ENCODE peak calls at places on chromosomes 5 and 9, in six cellular contexts. V is H9, L is HCT116, K is thoracic aorta, T is tibial artery, Y is ovary. N is an unnamed sample. For H3K4me1, the result is how much of the 10 kb centered on the place peaks cover.

GRCh38 chr9:104982543-104982942 is 54.6 kb upstream of the ABCA1 start:
- DNase-seq in V (no peak), L (no peak), K (no peak), T (no peak), Y (no peak), N (no peak)

GRCh38 chr9:86257406-86257805 is 2.1 kb downstream of the C9orf153 start:
- DNase-seq in V (no peak), L (no peak), K (no peak), T (no peak), Y (no peak), N (no peak)

GRCh38 chr5:150060471-150060870 is 25.9 kb downstream of the CSF1R start:
- DNase-seq in V (no peak), L (no peak), K (no peak), T (no peak), Y (peak), N (no peak)

GRCh38 chr9:126788046-126788445 is 16.8 kb upstream of the ZBTB43 start:
- DNase-seq in V (no peak), L (no peak), K (no peak), T (no peak), Y (no peak), N (no peak)

GRCh38 chr9:81388831-81389230 is 300.5 kb downstream of the TLE1 start:
- DNase-seq in V (no peak), L (no peak), K (no peak), T (no peak), Y (no peak), N (no peak)

GRCh38 chr5:168288349-168289245 is 2.8 kb upstream of the WWC1 start:
- DNase-seq in V (no peak), L (peak), K (no peak), T (no peak), Y (no peak), N (no peak)

GRCh38 chr5:165076686-165077085 is 1571.3 kb downstream of the MAT2B start:
- DNase-seq in V (no peak), L (no peak), K (no peak), T (no peak), Y (no peak), N (no peak)

GRCh38 chr5:32042571-32042970 is 131.5 kb downstream of the GOLPH3 start:
- DNase-seq in V (no peak), L (no peak), K (no peak), T (peak), Y (no peak), N (no peak)

GRCh38 chr5:60332244-60333018 is 367.5 kb downstream of the DEPDC1B start:
- DNase-seq in V (no peak), L (no peak), K (no peak), T (no peak), Y (no peak), N (no peak)

GRCh38 chr9:98968596-98969337 is 25.1 kb downstream of the COL15A1 start:
- DNase-seq in V (no peak), L (no peak), K (no peak), T (no peak), Y (no peak), N (no peak)

GRCh38 chr5:109878887-109879286 is 189.2 kb downstream of the MAN2A1 start:
- DNase-seq in V (no peak), L (no peak), K (no peak), T (no peak), Y (no peak), N (no peak)

GRCh38 chr5:127899214-127899610 is 184.4 kb upstream of the SLC12A2 start:
- DNase-seq in V (no peak), L (no peak), K (no peak), T (no peak), Y (no peak), N (no peak)

GRCh38 chr9:20538956-20539355 is 83.3 kb downstream of the MLLT3 start:
- DNase-seq in V (no peak), L (no peak), K (no peak), T (no peak), Y (no peak), N (no peak)

GRCh38 chr5:41371741-41372140 is 138.7 kb downstream of the PLCXD3 start:
- DNase-seq in V (no peak), L (no peak), K (no peak), T (no peak), Y (no peak), N (no peak)

GRCh38 chr9:35910613-35911488 is 1.6 kb downstream of the SPAAR start:
- DNase-seq in V (no peak), L (peak), K (no peak), T (no peak), Y (no peak), N (no peak)

GRCh38 chr5:36691993-36692392 is 85.6 kb downstream of the SLC1A3 start:
- DNase-seq in V (no peak), L (no peak), K (no peak), T (no peak), Y (no peak), N (no peak)

GRCh38 chr5:169576181-169576598 is 7.4 kb upstream of the SPDL1 start:
- DNase-seq in V (no peak), L (no peak), K (no peak), T (peak), Y (no peak), N (no peak)

GRCh38 chr5:647311-647710 is 35.2 kb downstream of the CEP72 start:
- DNase-seq in V (no peak), L (no peak), K (no peak), T (no peak), Y (no peak), N (no peak)

GRCh38 chr9:125296843-125297372 is 35.3 kb downstream of the GAPVD1 start:
- DNase-seq in V (no peak), L (no peak), K (no peak), T (no peak), Y (no peak), N (no peak)

GRCh38 chr5:180395540-180396274 is 42.6 kb upstream of the GFPT2 start:
- DNase-seq in V (no peak), L (no peak), K (no peak), T (no peak), Y (no peak), N (no peak)

GRCh38 chr5:19498852-19499251 is 489.1 kb downstream of the CDH18 start:
- DNase-seq in V (no peak), L (no peak), K (no peak), T (no peak), Y (no peak), N (no peak)

GRCh38 chr5:39599721-39600431 is 175.1 kb upstream of the DAB2 start:
- DNase-seq in V (no peak), L (peak), K (no peak), T (no peak), Y (no peak), N (no peak)

GRCh38 chr5:27489701-27490100 is 451.3 kb upstream of the CDH9 start:
- DNase-seq in V (no peak), L (no peak), K (no peak), T (no peak), Y (no peak), N (no peak)

GRCh38 chr9:135353935-135354334 is 125.6 kb upstream of the PPP1R26 start:
- DNase-seq in V (no peak), L (no peak), K (no peak), T (no peak), Y (no peak), N (no peak)
- TF ChIP-seq CTCF in V (no peak), L (no peak), K (no peak), T (no peak), Y (no peak), N (no peak)

DNA sequence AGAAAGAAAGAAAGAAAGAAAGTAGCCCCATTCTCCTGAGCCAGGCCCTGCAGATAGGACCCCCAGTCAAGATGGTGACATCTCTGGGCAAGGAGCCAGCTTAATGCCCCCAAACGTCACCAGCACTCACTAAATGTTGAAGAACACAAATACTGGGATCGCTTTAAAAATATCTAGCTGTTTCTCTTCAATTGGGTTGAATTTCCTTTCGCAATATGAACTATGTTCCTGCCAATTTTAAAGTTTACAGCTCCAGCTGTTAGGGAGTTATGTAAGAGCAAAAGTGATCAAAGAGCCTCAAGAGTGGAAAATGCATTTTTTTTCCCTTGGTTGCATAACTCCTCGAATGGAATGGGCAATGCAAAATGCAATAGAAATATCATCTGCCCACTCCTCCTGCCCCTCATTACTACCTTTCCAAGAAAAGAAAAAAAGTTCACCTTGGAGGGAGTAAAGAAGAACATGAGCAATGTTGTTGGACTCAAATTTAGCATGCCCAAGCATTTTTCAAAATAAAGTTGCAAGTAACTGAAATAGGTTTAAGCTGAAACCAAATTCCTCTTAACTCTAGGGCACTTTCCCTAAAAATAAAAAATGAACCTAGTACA is 244.2 kb upstream of the PIK3R1 start:
- DNase-seq in V (no peak), L (no peak), K (no peak), T (peak), Y (peak), N (no peak)
- H3K27ac ChIP-seq in V (no peak), L (no peak), K (no peak), T (peak), Y (peak), N (no peak)

GRCh38 chr9:107635137-107635802 is 145.7 kb upstream of the KLF4 start:
- DNase-seq in V (no peak), L (no peak), K (no peak), T (no peak), Y (no peak), N (no peak)
- H3K4me1 ChIP-seq in V (under half), L (under half), K (under half), T (under half), Y (under half), N (under half)

DNA sequence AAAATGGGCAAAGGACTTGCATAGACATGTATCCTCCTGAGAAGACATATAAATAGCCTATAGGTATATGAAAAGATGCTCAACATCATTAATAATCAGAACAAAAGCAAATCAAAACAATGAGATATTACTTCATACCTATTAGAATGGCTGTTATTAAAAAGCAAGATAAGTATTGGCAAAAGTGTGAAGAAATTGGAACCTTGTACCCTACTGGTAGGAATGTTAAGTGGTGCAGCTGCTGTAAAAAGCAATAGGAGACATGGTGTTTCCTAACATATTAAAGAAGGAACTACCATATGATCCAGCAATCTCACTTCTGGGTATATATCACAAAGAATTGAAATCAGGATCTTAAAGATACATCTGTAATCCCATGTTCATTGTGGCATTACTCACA is 69.8 kb upstream of the PRR16 start:
- DNase-seq in V (no peak), L (no peak), K (no peak), T (no peak), Y (no peak), N (no peak)
- TF ChIP-seq CTCF in V (peak), L (peak), K (no peak), T (no peak), Y (no peak), N (no peak)

GRCh38 chr5:125262782-125263181 is 516.3 kb upstream of the ZNF608 start:
- DNase-seq in V (no peak), L (no peak), K (no peak), T (no peak), Y (no peak), N (no peak)
- H3K27ac ChIP-seq in V (no peak), L (no peak), K (no peak), T (no peak), Y (no peak), N (no peak)